ENCODE peak calls at places on chromosome 13, in eight cellular contexts. U is body of pancreas, L is breast epithelium, P is mesendoderm, T is K562, Z is heart right ventricle, E is coronary artery, D is thoracic aorta. F is an unnamed sample.
A peak's percentile ranks its signal among the peaks of the same experiment; 100 is the strongest.

GRCh38 chr13:47215741-47216140 is 318.9 kb upstream of the HTR2A start:
- DNase-seq in T (no peak), U (no peak), D (no peak), P (peak; percentile 97), E (no peak), L (no peak), Z (no peak), F (no peak)

GRCh38 chr13:52085416-52085815 is 43.5 kb downstream of the NEK5 start:
- DNase-seq in P (no peak), T (no peak), Z (no peak), U (no peak), D (no peak), L (no peak), E (no peak), F (no peak)

GRCh38 chr13:91357613-91358383 is 10.3 kb downstream of the MIR17HG start:
- DNase-seq in D (no peak), U (no peak), Z (no peak), P (no peak), L (no peak), E (no peak), T (no peak), F (no peak)

GRCh38 chr13:110446570-110446880 is 115.0 kb downstream of the RAB20 start:
- DNase-seq in T (no peak), U (no peak), P (no peak), D (no peak), Z (no peak), E (no peak), L (no peak), F (peak; percentile 31)

GRCh38 chr13:47216176-47216822 is 319.4 kb upstream of the HTR2A start:
- DNase-seq in T (no peak), P (peak; percentile 75), U (no peak), Z (no peak), L (no peak), D (no peak), E (no peak), F (no peak)

GRCh38 chr13:68257111-68257842 is 1027.1 kb upstream of the PCDH9 start:
- DNase-seq in E (no peak), Z (no peak), T (no peak), D (no peak), L (no peak), P (peak; percentile 11), U (no peak), F (no peak)

GRCh38 chr13:112132142-112132541 is 65.2 kb downstream of the SOX1 start:
- DNase-seq in E (no peak), P (no peak), D (no peak), U (no peak), T (no peak), L (peak; percentile 19), Z (no peak), F (no peak)

GRCh38 chr13:67651908-67652307 is 421.8 kb upstream of the PCDH9 start:
- DNase-seq in D (no peak), U (no peak), T (no peak), Z (no peak), E (no peak), P (peak; percentile 19), L (no peak), F (no peak)

GRCh38 chr13:94435604-94436226 is 43.8 kb downstream of the DCT start:
- DNase-seq in L (no peak), D (no peak), T (peak; percentile 32), E (no peak), P (peak; percentile 68), Z (no peak), U (no peak), F (no peak)

GRCh38 chr13:60312851-60313505 is 84.0 kb upstream of the TDRD3 start:
- DNase-seq in P (no peak), D (no peak), L (no peak), Z (no peak), E (no peak), U (no peak), T (no peak), F (no peak)

GRCh38 chr13:41463823-41464602 is 6.7 kb downstream of the RGCC start:
- DNase-seq in D (no peak), U (no peak), T (peak; percentile 74), P (no peak), E (no peak), L (no peak), Z (no peak), F (no peak)

GRCh38 chr13:36261976-36262375 is 35.6 kb downstream of the CCDC169 start:
- DNase-seq in T (no peak), P (no peak), E (no peak), U (no peak), L (no peak), D (no peak), Z (no peak), F (no peak)

GRCh38 chr13:33735276-33735675 is 82.7 kb upstream of the RFC3 start:
- DNase-seq in Z (no peak), U (no peak), D (no peak), T (no peak), P (no peak), L (no peak), E (no peak), F (no peak)

GRCh38 chr13:99418663-99419140 is 82.6 kb upstream of the TM9SF2 start:
- DNase-seq in P (no peak), L (peak; percentile 14), Z (no peak), D (no peak), U (no peak), E (no peak), T (no peak), F (no peak)
- H3K27ac ChIP-seq in P (no peak overlapping the region), L (no peak overlapping the region), Z (no peak overlapping the region), D (no peak overlapping the region), U (no peak overlapping the region), E (no peak overlapping the region), T (no peak overlapping the region), F (no peak overlapping the region)

GRCh38 chr13:50126378-50127016 is 111.3 kb downstream of the KCNRG start:
- DNase-seq in E (no peak), T (no peak), Z (no peak), U (no peak), L (no peak), D (no peak), P (peak; percentile 66), F (no peak)

GRCh38 chr13:50124536-50125305 is 109.5 kb downstream of the KCNRG start:
- DNase-seq in U (peak; percentile 96), Z (peak; percentile 97), L (peak; percentile 94), D (peak; percentile 92), E (peak; percentile 97), T (peak; percentile 35), P (peak; percentile 68), F (peak; percentile 97)

GRCh38 chr13:50127017-50127725 is 111.9 kb downstream of the KCNRG start:
- DNase-seq in P (peak; percentile 45), E (peak; percentile 74), L (peak; percentile 60), D (no peak), U (peak; percentile 36), Z (peak; percentile 54), T (no peak), F (peak; percentile 64)

GRCh38 chr13:50125306-50125555 is 110.0 kb downstream of the KCNRG start:
- DNase-seq in Z (no peak), P (no peak), U (no peak), D (no peak), L (no peak), T (no peak), E (no peak), F (no peak)

DNA sequence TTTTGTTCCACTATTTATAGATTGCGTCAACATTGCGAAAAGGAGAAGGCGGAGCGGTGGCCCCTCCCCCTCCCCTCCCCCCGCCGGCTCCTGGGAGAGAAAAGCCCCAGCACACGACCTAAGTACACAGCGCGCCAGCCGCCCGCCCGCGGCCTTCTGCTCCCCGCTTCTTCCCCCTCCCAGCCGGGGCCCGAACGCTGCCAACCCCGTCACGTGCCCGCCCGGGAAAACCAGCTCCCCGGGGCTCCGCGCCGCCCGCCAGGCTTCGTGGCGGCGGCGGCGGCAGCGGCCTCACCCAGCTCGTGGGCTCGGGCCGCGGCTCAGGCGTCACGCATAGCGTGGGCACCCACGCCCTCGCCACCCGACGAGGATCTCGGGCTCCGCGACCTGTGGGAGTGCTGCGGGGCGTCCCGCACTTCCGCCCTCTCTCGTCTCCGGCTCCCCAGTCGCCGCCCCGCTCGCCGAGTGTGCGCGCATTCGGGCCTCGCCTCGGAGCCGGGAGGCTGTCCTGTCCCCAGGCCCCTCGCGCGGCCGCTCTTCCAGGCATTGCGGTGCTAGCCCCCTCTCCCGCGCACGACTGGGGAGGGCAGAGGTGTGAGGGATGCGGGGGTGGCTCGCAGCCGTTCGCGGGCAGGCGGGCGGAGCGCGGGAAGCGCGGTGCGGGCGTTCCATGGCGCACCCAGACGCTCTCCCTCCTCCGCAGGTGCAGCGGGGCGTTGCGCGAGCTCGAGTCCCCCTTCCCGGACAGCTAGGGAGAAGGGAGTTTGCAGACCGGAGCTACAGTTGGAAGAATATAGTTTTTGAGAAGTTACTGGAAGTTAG is 110.5 kb downstream of the KCNRG start:
- DNase-seq in T (peak; percentile 77), U (peak; percentile 96), L (peak; percentile 90), D (peak; percentile 70), P (peak; percentile 60), Z (peak; percentile 94), E (peak; percentile 96), F (peak; percentile 98)
- H3K27ac ChIP-seq in T (peak overlapping the region; percentile 90), U (peak overlapping the region; percentile 100), L (peak overlapping the region; percentile 98), D (peak overlapping the region; percentile 99), P (no peak overlapping the region), Z (peak overlapping the region; percentile 100), E (peak overlapping the region; percentile 100), F (peak overlapping the region; percentile 100)

DNA sequence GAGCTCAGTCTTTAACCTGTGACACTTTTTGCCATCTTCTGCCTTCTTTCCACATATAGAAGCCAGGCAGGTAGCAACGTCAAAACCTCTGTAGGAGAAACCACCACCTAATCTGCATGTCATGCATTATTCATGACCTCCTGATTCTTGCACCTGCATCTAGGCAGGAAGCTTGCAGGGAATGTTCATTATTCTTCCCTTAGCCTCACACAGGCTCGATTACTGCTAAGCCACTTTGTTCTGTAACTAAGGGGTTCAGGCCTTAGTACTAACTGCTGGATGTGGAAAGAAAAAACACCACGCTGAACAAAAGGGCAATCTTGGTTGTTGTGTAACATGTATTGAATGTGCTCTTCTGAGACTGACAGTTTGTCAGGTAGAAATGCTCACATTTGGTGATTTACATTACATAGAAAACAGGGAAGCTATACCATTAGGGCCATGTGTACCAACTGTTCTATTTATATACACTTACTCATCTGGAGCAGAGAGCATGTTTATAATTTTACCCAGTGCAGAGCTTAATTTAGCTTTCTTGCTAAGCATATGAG is 366.9 kb downstream of the KLF12 start:
- DNase-seq in L (no peak), Z (no peak), D (no peak), U (no peak), P (peak; percentile 66), E (no peak), T (no peak), F (no peak)
- H3K27ac ChIP-seq in L (no peak overlapping the region), Z (no peak overlapping the region), D (peak overlapping the region; percentile 78), U (no peak overlapping the region), P (no peak overlapping the region), E (peak overlapping the region; percentile 77), T (no peak overlapping the region), F (peak overlapping the region; percentile 67)

GRCh38 chr13:98099627-98100026 is 43.3 kb upstream of the FARP1 start:
- DNase-seq in Z (no peak), L (no peak), U (no peak), T (no peak), D (no peak), P (no peak), E (no peak), F (no peak)

GRCh38 chr13:98103531-98103930 is 39.4 kb upstream of the FARP1 start:
- DNase-seq in T (no peak), P (no peak), Z (no peak), D (no peak), U (no peak), E (no peak), L (no peak), F (no peak)

GRCh38 chr13:98097749-98098148 is 45.1 kb upstream of the FARP1 start:
- DNase-seq in L (no peak), T (no peak), U (no peak), E (no peak), P (peak; percentile 37), D (no peak), Z (no peak), F (no peak)

GRCh38 chr13:98094678-98095266 is 48.1 kb upstream of the FARP1 start:
- DNase-seq in D (no peak), P (no peak), U (no peak), Z (no peak), L (no peak), T (no peak), E (no peak), F (no peak)

GRCh38 chr13:98098511-98098910 is 44.4 kb upstream of the FARP1 start:
- DNase-seq in D (no peak), P (no peak), T (no peak), Z (no peak), L (no peak), U (no peak), E (no peak), F (no peak)
- H3K27ac ChIP-seq in D (no peak overlapping the region), P (no peak overlapping the region), T (no peak overlapping the region), Z (no peak overlapping the region), L (no peak overlapping the region), U (no peak overlapping the region), E (no peak overlapping the region), F (no peak overlapping the region)